ENCODE peak calls at places on chromosome 2, in seven cellular contexts. One of them, this sample, is unnamed.

GRCh38 chr2:196566969-196567666 is 72.4 kb upstream of the CCDC150 start:
- DNase-seq in heart left ventricle: no peak
- DNase-seq in body of pancreas: no peak
- DNase-seq in Peyer's patch: no peak
- DNase-seq in stomach: no peak
- DNase-seq in K562: no peak
- DNase-seq in erythroblast: no peak
- DNase-seq in this sample: peak; percentile 9

GRCh38 chr2:156401863-156402262 is 34.3 kb upstream of the GPD2 start:
- DNase-seq in heart left ventricle: no peak
- DNase-seq in body of pancreas: no peak
- DNase-seq in Peyer's patch: peak; percentile 61
- DNase-seq in stomach: no peak
- DNase-seq in K562: no peak
- DNase-seq in erythroblast: no peak
- DNase-seq in this sample: no peak

GRCh38 chr2:162072976-162073775 is 839 bp downstream of the DPP4 start:
- DNase-seq in heart left ventricle: no peak
- DNase-seq in body of pancreas: peak; percentile 19
- DNase-seq in Peyer's patch: peak; percentile 53
- DNase-seq in stomach: no peak
- DNase-seq in K562: no peak
- DNase-seq in erythroblast: no peak
- DNase-seq in this sample: peak; percentile 22

GRCh38 chr2:79855264-79856006 is 342.6 kb downstream of the CTNNA2 start:
- DNase-seq in heart left ventricle: no peak
- DNase-seq in body of pancreas: peak; percentile 60
- DNase-seq in Peyer's patch: no peak
- DNase-seq in stomach: peak; percentile 47
- DNase-seq in K562: no peak
- DNase-seq in erythroblast: no peak
- DNase-seq in this sample: peak; percentile 7

GRCh38 chr2:235514627-235515363 is 21.0 kb downstream of the AGAP1 start:
- DNase-seq in heart left ventricle: no peak
- DNase-seq in body of pancreas: no peak
- DNase-seq in Peyer's patch: peak; percentile 94
- DNase-seq in stomach: no peak
- DNase-seq in K562: no peak
- DNase-seq in erythroblast: no peak
- DNase-seq in this sample: no peak

GRCh38 chr2:20609995-20610357 is 40.9 kb downstream of the HS1BP3 start:
- DNase-seq in heart left ventricle: no peak
- DNase-seq in body of pancreas: no peak
- DNase-seq in Peyer's patch: peak; percentile 22
- DNase-seq in stomach: no peak
- DNase-seq in K562: no peak
- DNase-seq in erythroblast: no peak
- DNase-seq in this sample: no peak

GRCh38 chr2:137947714-137948336 is 16.4 kb upstream of the HNMT start:
- DNase-seq in heart left ventricle: peak; percentile 70
- DNase-seq in body of pancreas: peak; percentile 90
- DNase-seq in Peyer's patch: peak; percentile 85
- DNase-seq in stomach: peak; percentile 78
- DNase-seq in K562: peak; percentile 67
- DNase-seq in erythroblast: peak; percentile 71
- DNase-seq in this sample: peak; percentile 79

GRCh38 chr2:45901468-45902081 is 250.1 kb downstream of the PRKCE start:
- DNase-seq in heart left ventricle: no peak
- DNase-seq in body of pancreas: peak; percentile 63
- DNase-seq in Peyer's patch: no peak
- DNase-seq in stomach: no peak
- DNase-seq in K562: no peak
- DNase-seq in erythroblast: no peak
- DNase-seq in this sample: no peak

GRCh38 chr2:10469955-10470568 is 21.9 kb upstream of the ODC1 start:
- DNase-seq in heart left ventricle: no peak
- DNase-seq in body of pancreas: no peak
- DNase-seq in Peyer's patch: peak; percentile 9
- DNase-seq in stomach: no peak
- DNase-seq in K562: no peak
- DNase-seq in erythroblast: no peak
- DNase-seq in this sample: no peak

GRCh38 chr2:40497251-40497859 is 45.5 kb upstream of the SLC8A1 start:
- DNase-seq in heart left ventricle: no peak
- DNase-seq in body of pancreas: no peak
- DNase-seq in Peyer's patch: no peak
- DNase-seq in stomach: no peak
- DNase-seq in K562: no peak
- DNase-seq in erythroblast: no peak
- DNase-seq in this sample: peak; percentile 25

GRCh38 chr2:26366957-26367356 is 20.4 kb upstream of the ADGRF3 start:
- DNase-seq in heart left ventricle: no peak
- DNase-seq in body of pancreas: no peak
- DNase-seq in Peyer's patch: no peak
- DNase-seq in stomach: no peak
- DNase-seq in K562: no peak
- DNase-seq in erythroblast: no peak
- DNase-seq in this sample: no peak

GRCh38 chr2:238176565-238176964 is 17.8 kb downstream of the ERFE start:
- DNase-seq in heart left ventricle: no peak
- DNase-seq in body of pancreas: no peak
- DNase-seq in Peyer's patch: no peak
- DNase-seq in stomach: no peak
- DNase-seq in K562: no peak
- DNase-seq in erythroblast: peak; percentile 33
- DNase-seq in this sample: peak; percentile 86

GRCh38 chr2:207176245-207176644 is 10.5 kb upstream of the KLF7 start:
- DNase-seq in heart left ventricle: no peak
- DNase-seq in body of pancreas: no peak
- DNase-seq in Peyer's patch: no peak
- DNase-seq in stomach: no peak
- DNase-seq in K562: no peak
- DNase-seq in erythroblast: no peak
- DNase-seq in this sample: no peak

GRCh38 chr2:80874374-80874773 is 569.8 kb upstream of the LRRTM1 start:
- DNase-seq in heart left ventricle: no peak
- DNase-seq in body of pancreas: no peak
- DNase-seq in Peyer's patch: no peak
- DNase-seq in stomach: no peak
- DNase-seq in K562: no peak
- DNase-seq in erythroblast: no peak
- DNase-seq in this sample: no peak

DNA sequence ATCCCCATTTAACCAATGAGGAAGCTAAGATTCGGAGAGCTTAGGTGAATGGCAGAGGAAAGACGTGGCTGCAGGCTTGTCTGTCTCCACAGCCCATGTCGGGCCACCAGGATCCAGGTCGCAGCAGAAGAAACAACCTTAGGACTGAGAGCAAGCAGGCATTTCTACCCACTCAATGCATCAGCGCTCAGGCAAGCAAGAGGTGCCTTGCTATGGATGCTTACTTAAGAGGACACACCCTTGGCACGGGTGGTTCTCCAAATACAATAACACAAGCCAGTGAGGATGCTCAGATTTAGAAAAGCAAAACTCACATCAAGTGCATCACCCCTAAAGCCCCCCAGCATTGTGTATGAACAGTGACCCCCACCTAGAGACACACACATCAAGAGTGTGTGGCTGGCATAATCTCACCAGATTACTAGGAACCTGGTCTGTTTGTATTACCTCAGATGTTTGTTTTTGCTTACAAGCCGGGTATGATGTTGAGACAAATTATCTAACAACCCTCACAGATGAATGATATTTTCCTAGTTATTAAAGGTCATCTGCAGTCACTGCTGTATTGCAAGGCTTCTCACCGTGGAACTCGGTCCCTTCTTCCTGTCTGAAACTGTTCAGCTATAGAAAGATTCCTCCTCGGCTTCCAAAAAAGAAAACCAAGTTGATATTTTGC is 34.2 kb upstream of the NPAS2 start:
- DNase-seq in heart left ventricle: no peak
- DNase-seq in body of pancreas: no peak
- DNase-seq in Peyer's patch: no peak
- DNase-seq in stomach: no peak
- DNase-seq in K562: no peak
- DNase-seq in erythroblast: no peak
- DNase-seq in this sample: no peak
- TF ChIP-seq POLR2A in heart left ventricle: no peak
- TF ChIP-seq POLR2A in body of pancreas: no peak
- TF ChIP-seq POLR2A in Peyer's patch: no peak
- TF ChIP-seq POLR2A in stomach: no peak
- TF ChIP-seq POLR2A in K562: no peak
- TF ChIP-seq POLR2A in erythroblast: no peak
- TF ChIP-seq POLR2A in this sample: no peak

DNA sequence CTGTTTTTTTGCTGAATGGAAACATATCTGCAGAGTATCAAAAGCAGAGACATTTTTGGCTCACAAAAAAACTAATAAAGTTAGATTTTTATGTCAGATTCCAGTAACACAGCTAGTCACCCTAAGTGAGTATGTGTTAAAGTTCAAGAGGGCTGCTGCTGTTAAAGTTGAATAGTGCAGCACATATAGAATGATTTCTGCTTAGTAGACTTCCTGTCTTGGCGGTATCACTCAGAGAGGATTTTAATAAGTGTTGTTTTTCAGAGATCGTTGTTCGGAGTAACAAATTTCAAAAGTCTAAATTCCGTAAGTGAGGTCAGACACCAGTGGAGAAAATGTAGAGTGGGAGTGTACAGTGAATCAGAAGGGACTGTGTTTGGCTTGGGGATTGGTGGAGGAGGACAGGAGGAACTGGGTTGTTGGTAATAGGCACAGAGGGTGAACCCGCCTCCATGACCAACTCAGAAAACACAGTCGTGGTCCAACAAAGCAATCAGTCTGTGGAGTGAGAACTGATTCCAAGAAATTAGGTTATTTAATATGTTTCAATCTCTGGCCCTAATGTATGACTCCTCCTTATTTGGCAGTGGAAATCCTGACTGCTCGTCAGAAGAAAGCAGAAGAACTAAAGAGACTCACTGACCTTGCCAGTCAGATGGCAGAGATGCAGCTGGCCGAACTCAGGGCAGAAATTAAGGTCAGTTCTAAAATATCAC is 43.0 kb downstream of the KCTD18 start:
- DNase-seq in heart left ventricle: peak; percentile 49
- DNase-seq in body of pancreas: no peak
- DNase-seq in Peyer's patch: no peak
- DNase-seq in stomach: no peak
- DNase-seq in K562: no peak
- DNase-seq in erythroblast: no peak
- DNase-seq in this sample: peak; percentile 56
- TF ChIP-seq POLR2A in heart left ventricle: no peak
- TF ChIP-seq POLR2A in body of pancreas: no peak
- TF ChIP-seq POLR2A in Peyer's patch: no peak
- TF ChIP-seq POLR2A in stomach: no peak
- TF ChIP-seq POLR2A in K562: no peak
- TF ChIP-seq POLR2A in erythroblast: no peak
- TF ChIP-seq POLR2A in this sample: no peak

DNA sequence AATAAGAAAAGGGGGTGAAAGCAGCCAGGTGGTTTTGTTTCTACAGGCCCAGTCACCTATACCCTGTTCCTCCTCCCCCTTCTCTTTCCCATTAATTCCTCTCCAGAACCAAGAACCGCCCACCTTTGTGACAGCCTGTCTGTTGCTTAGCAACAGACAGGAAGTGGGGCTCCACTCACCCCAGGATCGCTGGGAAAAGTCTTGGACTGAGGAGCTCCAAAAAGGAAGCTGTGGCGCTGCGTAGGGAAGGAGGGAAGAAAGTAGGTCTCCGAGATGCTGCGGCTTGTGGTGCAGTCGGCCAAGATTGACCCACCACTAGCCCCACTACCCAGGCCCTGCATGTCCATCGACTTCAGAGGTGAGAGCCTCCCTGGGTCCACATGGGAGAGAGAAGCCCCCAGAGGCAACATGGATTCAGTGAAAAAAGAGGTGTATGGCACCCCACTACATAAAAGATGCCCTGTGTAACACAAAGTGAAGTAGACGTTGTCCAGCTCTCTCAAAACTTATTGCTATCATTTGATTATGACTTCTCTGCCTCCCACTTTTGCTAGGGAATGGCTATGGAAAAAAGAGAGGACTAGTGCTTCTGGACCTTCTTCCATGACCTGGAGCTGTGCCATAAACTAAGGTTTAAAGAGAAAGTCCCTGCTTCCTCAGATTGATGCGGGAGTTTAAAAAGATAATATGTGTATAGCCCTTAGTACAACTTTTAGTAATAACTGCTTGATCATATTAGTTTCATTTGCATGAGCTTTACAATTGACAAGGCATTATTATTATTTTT is at the start of gene FER1L5:
- DNase-seq in heart left ventricle: peak; percentile 44
- DNase-seq in body of pancreas: peak; percentile 32
- DNase-seq in Peyer's patch: no peak
- DNase-seq in stomach: no peak
- DNase-seq in K562: peak; percentile 27
- DNase-seq in erythroblast: no peak
- DNase-seq in this sample: peak; percentile 63
- TF ChIP-seq POLR2A in heart left ventricle: no peak
- TF ChIP-seq POLR2A in body of pancreas: peak; percentile 33
- TF ChIP-seq POLR2A in Peyer's patch: no peak
- TF ChIP-seq POLR2A in stomach: no peak
- TF ChIP-seq POLR2A in K562: no peak
- TF ChIP-seq POLR2A in erythroblast: no peak
- TF ChIP-seq POLR2A in this sample: no peak

GRCh38 chr2:102285368-102285767 is 26.0 kb upstream of the IL1RL1 start:
- DNase-seq in heart left ventricle: no peak
- DNase-seq in body of pancreas: no peak
- DNase-seq in Peyer's patch: no peak
- DNase-seq in stomach: no peak
- DNase-seq in K562: no peak
- DNase-seq in erythroblast: no peak
- DNase-seq in this sample: no peak

GRCh38 chr2:102283996-102284395 is 27.4 kb upstream of the IL1RL1 start:
- DNase-seq in heart left ventricle: no peak
- DNase-seq in body of pancreas: no peak
- DNase-seq in Peyer's patch: no peak
- DNase-seq in stomach: no peak
- DNase-seq in K562: no peak
- DNase-seq in erythroblast: no peak
- DNase-seq in this sample: peak; percentile 40

GRCh38 chr2:102284611-102285010 is 26.8 kb upstream of the IL1RL1 start:
- DNase-seq in heart left ventricle: no peak
- DNase-seq in body of pancreas: no peak
- DNase-seq in Peyer's patch: no peak
- DNase-seq in stomach: no peak
- DNase-seq in K562: no peak
- DNase-seq in erythroblast: no peak
- DNase-seq in this sample: no peak

GRCh38 chr2:102289129-102289528 is 22.2 kb upstream of the IL1RL1 start:
- DNase-seq in heart left ventricle: no peak
- DNase-seq in body of pancreas: no peak
- DNase-seq in Peyer's patch: no peak
- DNase-seq in stomach: no peak
- DNase-seq in K562: peak; percentile 20
- DNase-seq in erythroblast: no peak
- DNase-seq in this sample: peak; percentile 35

DNA sequence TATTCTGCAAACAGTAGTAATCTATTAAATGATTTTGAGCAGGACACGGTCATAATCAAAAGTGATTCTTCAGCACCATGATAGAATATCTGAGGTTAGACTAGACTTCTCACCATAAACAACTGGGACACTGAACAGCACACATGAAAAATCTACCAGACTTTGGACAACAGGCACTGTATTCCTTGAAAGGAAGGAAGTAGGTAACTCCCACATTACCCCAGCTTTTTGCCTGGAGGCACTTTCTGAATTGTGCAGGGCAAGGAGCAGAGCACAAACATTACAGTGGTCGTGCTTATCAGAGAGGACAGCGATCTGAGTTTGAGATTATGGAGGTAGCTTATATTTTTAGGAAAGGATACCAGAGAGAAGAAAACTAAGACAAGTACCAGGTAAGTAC is 25.3 kb upstream of the IL1RL1 start:
- DNase-seq in heart left ventricle: no peak
- DNase-seq in body of pancreas: no peak
- DNase-seq in Peyer's patch: no peak
- DNase-seq in stomach: no peak
- DNase-seq in K562: no peak
- DNase-seq in erythroblast: no peak
- DNase-seq in this sample: no peak
- TF ChIP-seq POLR2A in heart left ventricle: no peak
- TF ChIP-seq POLR2A in body of pancreas: no peak
- TF ChIP-seq POLR2A in Peyer's patch: no peak
- TF ChIP-seq POLR2A in stomach: no peak
- TF ChIP-seq POLR2A in K562: no peak
- TF ChIP-seq POLR2A in erythroblast: no peak
- TF ChIP-seq POLR2A in this sample: no peak

This sample was measured in IMR-90.